ENCODE peak calls at places on chromosomes 11 and 22, in eight cellular contexts. M is fibroblast of mammary gland; L is NCI-H774; Q is H54; F is activated CD8-positive, alpha-beta memory T cell treated with anti-CD3 and anti-CD28 coated beads, Interleukin-2, amount 50 U/mL, for 4 hours; G is adrenal gland; A is cardiac fibroblast; N is KG1. Y is an unnamed sample.

GRCh38 chr22:44870021-44870420 is 117.6 kb downstream of the ARHGAP8 start:
- DNase-seq in M (peak; percentile 27), L (no peak), Q (peak; percentile 52), F (no peak), G (no peak), A (peak; percentile 13), N (no peak), Y (peak; percentile 62)

GRCh38 chr11:291281-292210 is 2.6 kb downstream of the PGGHG start:
- DNase-seq in M (no peak), L (no peak), Q (no peak), F (peak; percentile 17), G (no peak), A (no peak), N (no peak), Y (no peak)

GRCh38 chr11:108636222-108636621 is 28.6 kb upstream of the DDX10 start:
- DNase-seq in M (no peak), L (no peak), Q (no peak), F (no peak), G (no peak), A (no peak), N (no peak), Y (no peak)

GRCh38 chr11:64760759-64761417 is 1.1 kb upstream of the PYGM start:
- DNase-seq in M (no peak), L (no peak), Q (no peak), F (no peak), G (no peak), A (no peak), N (no peak), Y (no peak)

GRCh38 chr11:134539285-134539684 is 127.2 kb upstream of the B3GAT1 start:
- DNase-seq in M (no peak), L (no peak), Q (no peak), F (no peak), G (no peak), A (no peak), N (no peak), Y (no peak)

GRCh38 chr11:78690588-78690987 is 115.9 kb upstream of the NARS2 start:
- DNase-seq in M (peak; percentile 45), L (no peak), Q (peak; percentile 45), F (no peak), G (no peak), A (no peak), N (no peak), Y (no peak)

GRCh38 chr11:32213223-32213622 is 122.3 kb downstream of the RCN1 start:
- DNase-seq in M (peak; percentile 95), L (no peak), Q (peak; percentile 62), F (no peak), G (no peak), A (peak; percentile 58), N (no peak), Y (no peak)

GRCh38 chr11:16043617-16044016 is 312.7 kb downstream of the SOX6 start:
- DNase-seq in M (no peak), L (no peak), Q (no peak), F (no peak), G (peak; percentile 4), A (no peak), N (no peak), Y (no peak)

GRCh38 chr11:66419825-66420224 is 1.0 kb upstream of the NPAS4 start:
- DNase-seq in M (no peak), L (peak; percentile 7), Q (no peak), F (no peak), G (no peak), A (no peak), N (no peak), Y (no peak)

GRCh38 chr11:65053826-65054503 is 4.4 kb downstream of the NAALADL1 start:
- DNase-seq in M (no peak), L (no peak), Q (no peak), F (no peak), G (no peak), A (no peak), N (no peak), Y (no peak)

GRCh38 chr11:107741044-107741823 is 29.4 kb upstream of the SLN start:
- DNase-seq in M (peak; percentile 42), L (no peak), Q (no peak), F (no peak), G (no peak), A (peak; percentile 51), N (peak; percentile 15), Y (no peak)

GRCh38 chr11:115501895-115502589 is 2.2 kb downstream of the CADM1 start:
- DNase-seq in M (no peak), L (no peak), Q (no peak), F (no peak), G (no peak), A (no peak), N (no peak), Y (no peak)

GRCh38 chr22:39243443-39244072 is 1.2 kb downstream of the PDGFB start:
- DNase-seq in M (no peak), L (no peak), Q (no peak), F (peak; percentile 30), G (no peak), A (no peak), N (no peak), Y (no peak)

GRCh38 chr11:117932426-117932825 is 3.2 kb upstream of the TMPRSS13 start:
- DNase-seq in M (no peak), L (no peak), Q (no peak), F (peak; percentile 15), G (no peak), A (no peak), N (no peak), Y (no peak)

GRCh38 chr22:22702159-22702873 is 57.9 kb downstream of the GGTLC2 start:
- DNase-seq in M (peak; percentile 65), L (no peak), Q (no peak), F (no peak), G (no peak), A (no peak), N (no peak), Y (no peak)

GRCh38 chr11:82927264-82927880 is 25.8 kb downstream of the DDIAS start:
- DNase-seq in M (peak; percentile 68), L (peak; percentile 41), Q (peak; percentile 37), F (peak; percentile 19), G (peak; percentile 37), A (peak; percentile 68), N (peak; percentile 61), Y (peak; percentile 59)

GRCh38 chr11:67289651-67290479 is 762 bp downstream of the ANKRD13D start:
- DNase-seq in M (no peak), L (no peak), Q (peak; percentile 53), F (no peak), G (peak; percentile 57), A (no peak), N (no peak), Y (no peak)

GRCh38 chr11:99268895-99269294 is 248.1 kb downstream of the CNTN5 start:
- DNase-seq in M (no peak), L (peak; percentile 9), Q (no peak), F (no peak), G (no peak), A (no peak), N (no peak), Y (peak; percentile 27)

GRCh38 chr11:75308986-75309385 is 42.5 kb downstream of the ARRB1 start:
- DNase-seq in M (no peak), L (no peak), Q (no peak), F (no peak), G (no peak), A (no peak), N (no peak), Y (no peak)

GRCh38 chr11:27158763-27159679 is 118.4 kb downstream of the BBOX1 start:
- DNase-seq in M (peak; percentile 87), L (peak; percentile 62), Q (peak; percentile 41), F (no peak), G (peak; percentile 75), A (peak; percentile 88), N (peak; percentile 5), Y (no peak)

GRCh38 chr22:44411226-44412135 is 86.6 kb downstream of the RTL6 start:
- DNase-seq in M (no peak), L (no peak), Q (no peak), F (peak; percentile 11), G (no peak), A (no peak), N (no peak), Y (no peak)

GRCh38 chr11:70502677-70503076 is 104.3 kb downstream of the CTTN start:
- DNase-seq in M (no peak), L (peak; percentile 40), Q (no peak), F (no peak), G (no peak), A (no peak), N (no peak), Y (peak; percentile 52)

GRCh38 chr11:2316169-2316962 is 14.6 kb downstream of the TSPAN32 start:
- DNase-seq in M (no peak), L (no peak), Q (no peak), F (no peak), G (no peak), A (no peak), N (no peak), Y (no peak)

GRCh38 chr11:8096575-8096974 is 15.6 kb downstream of the TUB start:
- DNase-seq in M (no peak), L (no peak), Q (no peak), F (no peak), G (no peak), A (no peak), N (no peak), Y (no peak)

GRCh38 chr11:96713301-96713700 is 323.5 kb downstream of the JRKL start:
- DNase-seq in M (no peak), L (no peak), Q (no peak), F (no peak), G (no peak), A (no peak), N (no peak), Y (no peak)

GRCh38 chr22:41442240-41442792 is 4.3 kb downstream of the TOB2 start:
- DNase-seq in M (no peak), L (no peak), Q (no peak), F (no peak), G (no peak), A (no peak), N (no peak), Y (no peak)

GRCh38 chr11:9823887-9824385 is 160.1 kb downstream of the SWAP70 start:
- DNase-seq in M (no peak), L (no peak), Q (no peak), F (no peak), G (no peak), A (no peak), N (no peak), Y (no peak)